ENCODE peak calls at places on chromosomes 1 and 21, in six cellular contexts. G, M, D, V, A and Q are unnamed samples. For H3K9me3 and H3K79me1, the result is how much of the 10 kb centered on the place peaks cover.

GRCh38 chr21:33039542-33039941 is 13.8 kb downstream of the OLIG2 start:
- DNase-seq in G (no peak), M (no peak), D (no peak), V (no peak), A (no peak), Q (no peak)

GRCh38 chr21:45404726-45405270 is at the start of gene COL18A1:
- DNase-seq in G (peak), M (peak), D (peak), V (peak), A (peak), Q (no peak)

GRCh38 chr1:25130895-25131294 is 101.4 kb downstream of the SYF2 start:
- DNase-seq in G (no peak), M (no peak), D (no peak), V (no peak), A (no peak), Q (no peak)

GRCh38 chr1:108851567-108851966 is 5.3 kb downstream of the AKNAD1 start:
- DNase-seq in G (no peak), M (no peak), D (no peak), V (no peak), A (no peak), Q (no peak)

GRCh38 chr1:61746768-61747167 is 4.5 kb downstream of the PATJ start:
- DNase-seq in G (peak), M (no peak), D (no peak), V (no peak), A (no peak), Q (peak)

GRCh38 chr1:36910281-36910725 is 124.0 kb downstream of the GRIK3 start:
- DNase-seq in G (no peak), M (no peak), D (no peak), V (no peak), A (no peak), Q (no peak)

GRCh38 chr1:192952646-192953045 is 106.5 kb downstream of the UCHL5 start:
- DNase-seq in G (peak), M (peak), D (no peak), V (no peak), A (no peak), Q (no peak)

GRCh38 chr1:64645742-64646141 is 99.1 kb upstream of the RAVER2 start:
- DNase-seq in G (no peak), M (no peak), D (no peak), V (no peak), A (no peak), Q (no peak)

GRCh38 chr1:21938791-21939538 is 1.9 kb upstream of the HSPG2 start:
- DNase-seq in G (no peak), M (no peak), D (no peak), V (no peak), A (no peak), Q (peak)

GRCh38 chr1:99648107-99648506 is 2.2 kb downstream of the PALMD start:
- DNase-seq in G (no peak), M (no peak), D (no peak), V (no peak), A (peak), Q (no peak)

GRCh38 chr1:31297273-31298247 is 728 bp downstream of the ZCCHC17 start:
- DNase-seq in G (peak), M (peak), D (no peak), V (peak), A (no peak), Q (peak)

GRCh38 chr1:47617381-47618221 is 179.8 kb downstream of the FOXD2 start:
- DNase-seq in G (no peak), M (no peak), D (no peak), V (no peak), A (no peak), Q (peak)

GRCh38 chr1:48761986-48762385 is 14.7 kb downstream of the BEND5 start:
- DNase-seq in G (peak), M (no peak), D (no peak), V (no peak), A (no peak), Q (no peak)

GRCh38 chr1:18109058-18109755 is 1.6 kb downstream of the IGSF21 start:
- DNase-seq in G (no peak), M (no peak), D (peak), V (no peak), A (no peak), Q (no peak)

GRCh38 chr1:40592107-40592773 is 60.8 kb downstream of the ZNF684 start:
- DNase-seq in G (peak), M (peak), D (no peak), V (no peak), A (peak), Q (no peak)

DNA sequence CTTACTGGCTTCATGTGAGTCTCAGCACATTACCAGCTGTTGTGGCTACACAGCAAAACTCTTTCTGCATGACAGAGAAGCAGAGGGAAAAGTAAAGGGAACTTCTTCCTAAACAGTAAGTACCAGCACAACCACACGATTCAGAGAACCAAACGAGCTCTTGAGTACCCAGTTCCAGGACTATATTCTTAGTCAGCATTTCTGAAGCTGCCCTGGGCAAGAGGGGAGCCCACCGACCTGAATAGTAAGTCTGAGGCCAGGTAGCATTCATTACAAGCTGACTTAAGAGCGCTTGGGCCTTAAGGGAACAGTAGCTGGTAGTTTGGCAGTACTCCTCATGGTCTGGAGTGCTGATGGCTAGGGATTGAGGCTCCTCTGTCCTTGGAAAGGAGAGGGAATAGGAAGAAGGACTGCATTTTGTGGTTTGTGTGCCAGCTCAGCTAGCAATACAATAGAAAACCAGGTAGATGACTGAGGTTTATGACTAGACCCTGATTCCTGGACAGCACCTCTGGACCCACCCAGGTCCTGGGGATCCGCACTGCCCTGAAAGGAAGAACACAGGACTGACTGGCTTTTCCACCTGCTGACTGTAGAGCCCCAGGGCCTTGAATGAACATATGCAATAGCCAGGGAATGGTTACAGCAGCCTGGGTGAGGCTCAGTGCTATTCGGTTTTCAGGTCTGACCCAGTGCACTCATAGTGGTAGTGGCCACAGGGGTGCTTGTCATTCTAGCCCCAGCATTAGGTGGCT is 396.8 kb upstream of the PRMT6 start:
- DNase-seq in G (no peak), M (no peak), D (no peak), V (no peak), A (no peak), Q (no peak)
- H3K9me3 ChIP-seq in G (under half), M (under half), D (under half), V (under half), A (under half), Q (under half)

GRCh38 chr1:93681549-93682412 is at the start of gene BCAR3:
- DNase-seq in G (peak), M (peak), D (peak), V (peak), A (peak), Q (peak)
- H3K4ac ChIP-seq in G (peak), M (peak), D (no peak), V (no peak), A (no peak), Q (peak)

DNA sequence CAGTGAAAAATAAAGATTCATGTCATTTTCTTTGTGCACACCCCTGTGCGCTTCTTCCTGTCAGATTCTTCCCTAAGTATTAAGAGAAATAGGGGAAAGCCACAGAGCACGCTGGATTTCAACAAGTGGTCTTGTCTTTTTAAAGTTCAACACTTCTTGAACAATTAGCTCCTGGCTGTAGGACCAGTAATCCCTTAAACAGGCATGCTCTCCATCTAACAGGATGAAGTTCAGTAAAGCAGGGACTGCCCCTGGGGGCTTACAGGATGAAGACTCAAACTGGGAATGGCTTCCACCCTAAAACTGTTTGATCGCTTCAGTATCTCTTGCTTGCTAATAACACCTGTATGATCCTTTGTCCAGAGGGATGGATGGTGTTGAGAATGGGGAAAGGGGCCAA is 4.2 kb downstream of the PSMB4 start:
- DNase-seq in G (no peak), M (no peak), D (no peak), V (no peak), A (no peak), Q (no peak)
- H3K79me1 ChIP-seq in G (under half), M (under half), D (under half), V (under half), A (under half), Q (under half)

GRCh38 chr1:3955196-3955772 is 55.2 kb upstream of the C1orf174 start:
- DNase-seq in G (no peak), M (no peak), D (no peak), V (no peak), A (no peak), Q (no peak)
- H3K9me3 ChIP-seq in G (under half), M (under half), D (under half), V (under half), A (under half), Q (under half)

GRCh38 chr1:16352842-16353535 is 709 bp upstream of the FBXO42 start:
- DNase-seq in G (no peak), M (no peak), D (no peak), V (no peak), A (no peak), Q (no peak)
- H3K4ac ChIP-seq in G (peak), M (peak), D (peak), V (no peak), A (no peak), Q (peak)

DNA sequence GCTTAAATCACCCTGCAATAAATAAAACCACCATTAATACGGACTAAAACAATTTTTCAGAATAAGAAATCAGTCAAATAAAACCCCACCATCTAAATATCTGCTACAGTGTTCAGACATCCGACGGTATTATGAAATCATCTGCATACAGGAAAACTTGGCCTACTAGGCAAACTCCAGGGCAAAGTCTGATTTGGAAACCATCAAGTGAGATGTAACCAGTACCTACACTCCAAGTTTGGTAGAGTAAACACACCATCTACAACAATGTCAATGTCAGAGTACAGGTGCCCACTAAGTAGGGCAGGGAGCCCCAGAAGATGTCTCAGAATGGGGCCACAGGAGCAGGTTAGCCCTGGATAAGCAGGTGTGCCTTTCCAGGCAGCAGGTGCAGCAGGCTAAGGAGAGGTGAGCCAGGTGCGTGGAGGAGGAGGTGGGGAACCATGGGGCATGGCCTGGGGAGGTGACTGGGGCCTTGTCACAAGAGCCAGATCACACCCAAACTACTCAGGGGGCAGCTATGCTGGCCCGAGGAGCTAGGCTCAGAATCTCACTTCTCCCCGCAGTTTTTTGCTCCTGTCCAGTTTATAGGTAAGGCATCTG is 59.6 kb downstream of the CAPZB start:
- DNase-seq in G (no peak), M (no peak), D (no peak), V (no peak), A (no peak), Q (no peak)
- H3K79me1 ChIP-seq in G (under half), M (under half), D (under half), V (under half), A (under half), Q (under half)

GRCh38 chr1:53992085-53992874 is 25.7 kb downstream of the LDLRAD1 start:
- DNase-seq in G (no peak), M (peak), D (no peak), V (no peak), A (peak), Q (no peak)
- H3K9me3 ChIP-seq in G (under half), M (under half), D (under half), V (under half), A (under half), Q (under half)

GRCh38 chr1:3471356-3472087 is 17.1 kb downstream of the ARHGEF16 start:
- DNase-seq in G (peak), M (peak), D (peak), V (peak), A (peak), Q (peak)
- H3K4ac ChIP-seq in G (no peak), M (peak), D (peak), V (peak), A (no peak), Q (peak)